ENCODE peak calls at places on chromosomes 2 and 18, in ten cellular contexts. M is stimulated activated CD8-positive, alpha-beta memory T cell treated with anti-CD3 and anti-CD28 coated beads, Interleukin-12 subunit alpha, Interleukin-12 subunit beta, amount 100 ng/mL, for 4 hours; Z is AML-193; Y is activated effector memory CD4-positive, alpha-beta T cell treated with Interleukin-2 at 50 U/mL for 16 hours; R is HTR-8/SVneo; B is Daoy; I is psoas muscle; P is foreskin fibroblast; W is NCI-H510A; E is NCI-H1436. A is an unnamed sample.

GRCh38 chr2:220154243-220154642 is 526.8 kb downstream of the SLC4A3 start:
- DNase-seq in M (no peak), Z (no peak), Y (no peak), R (no peak), B (no peak), I (no peak), P (no peak), W (no peak), E (no peak), A (no peak)

GRCh38 chr2:33406622-33407021 is 69.8 kb upstream of the RASGRP3 start:
- DNase-seq in M (no peak), Z (no peak), Y (no peak), R (no peak), B (no peak), I (no peak), P (no peak), W (no peak), E (no peak), A (no peak)

GRCh38 chr18:5393779-5394178 is 98.3 kb upstream of the ZBTB14 start:
- DNase-seq in M (no peak), Z (no peak), Y (no peak), R (no peak), B (peak; percentile 59), I (no peak), P (no peak), W (no peak), E (no peak), A (peak; percentile 27)

GRCh38 chr2:105118960-105119359 is 81.1 kb downstream of the MRPS9 start:
- DNase-seq in M (no peak), Z (no peak), Y (no peak), R (no peak), B (no peak), I (no peak), P (no peak), W (no peak), E (no peak), A (no peak)

GRCh38 chr18:22547807-22548561 is 130.3 kb upstream of the CTAGE1 start:
- DNase-seq in M (no peak), Z (no peak), Y (no peak), R (no peak), B (no peak), I (no peak), P (peak; percentile 76), W (no peak), E (no peak), A (peak; percentile 45)

GRCh38 chr2:149087751-149088150 is 49.3 kb downstream of the LYPD6B start:
- DNase-seq in M (no peak), Z (peak; percentile 30), Y (no peak), R (no peak), B (no peak), I (no peak), P (no peak), W (no peak), E (no peak), A (no peak)

GRCh38 chr2:11777066-11777782 is 30.8 kb downstream of the LPIN1 start:
- DNase-seq in M (no peak), Z (no peak), Y (no peak), R (no peak), B (no peak), I (peak; percentile 43), P (no peak), W (peak; percentile 48), E (no peak), A (no peak)

GRCh38 chr18:4360221-4360715 is 94.8 kb downstream of the DLGAP1 start:
- DNase-seq in M (no peak), Z (no peak), Y (no peak), R (no peak), B (no peak), I (no peak), P (no peak), W (no peak), E (no peak), A (no peak)

GRCh38 chr2:62724886-62725711 is 19.6 kb downstream of the EHBP1 start:
- DNase-seq in M (no peak), Z (no peak), Y (no peak), R (peak; percentile 30), B (peak; percentile 61), I (no peak), P (no peak), W (no peak), E (no peak), A (no peak)

GRCh38 chr2:39511786-39512433 is 74.8 kb upstream of the MAP4K3 start:
- DNase-seq in M (no peak), Z (no peak), Y (no peak), R (no peak), B (no peak), I (no peak), P (no peak), W (no peak), E (no peak), A (no peak)

GRCh38 chr18:73774836-73775509 is 372.7 kb downstream of the FBXO15 start:
- DNase-seq in M (no peak), Z (no peak), Y (no peak), R (no peak), B (peak; percentile 71), I (no peak), P (no peak), W (peak; percentile 85), E (no peak), A (no peak)

GRCh38 chr18:9943311-9943710 is 29.5 kb downstream of the VAPA start:
- DNase-seq in M (no peak), Z (no peak), Y (no peak), R (no peak), B (no peak), I (no peak), P (no peak), W (no peak), E (peak; percentile 7), A (no peak)

GRCh38 chr2:75079575-75079974 is 119.7 kb downstream of the TACR1 start:
- DNase-seq in M (no peak), Z (no peak), Y (no peak), R (no peak), B (peak; percentile 33), I (no peak), P (no peak), W (no peak), E (no peak), A (no peak)

GRCh38 chr18:3983351-3983969 is 471.6 kb downstream of the DLGAP1 start:
- DNase-seq in M (no peak), Z (no peak), Y (no peak), R (no peak), B (peak; percentile 77), I (no peak), P (no peak), W (no peak), E (no peak), A (peak; percentile 51)

GRCh38 chr2:134401789-134402188 is 147.9 kb downstream of the MGAT5 start:
- DNase-seq in M (no peak), Z (no peak), Y (no peak), R (no peak), B (no peak), I (no peak), P (no peak), W (no peak), E (no peak), A (peak; percentile 57)

GRCh38 chr2:84636080-84636971 is 120.0 kb downstream of the DNAH6 start:
- DNase-seq in M (no peak), Z (no peak), Y (no peak), R (no peak), B (no peak), I (no peak), P (no peak), W (no peak), E (no peak), A (peak; percentile 23)